ENCODE peak calls at places on chromosomes 2 and 18, in five cellular contexts. A is K562, E is HepG2, Z is GM12878, Q is H1. G is an unnamed sample.
A peak's percentile ranks its signal among the peaks of the same experiment; 100 is the strongest.

GRCh38 chr18:3250237-3251107 is 2.9 kb downstream of the MYL12A start:
- DNase-seq in A (peak; percentile 32), E (no peak), Z (no peak), Q (no peak), G (no peak)

GRCh38 chr2:23596316-23596885 is 211.4 kb downstream of the KLHL29 start:
- DNase-seq in A (no peak), E (no peak), Z (no peak), Q (no peak), G (no peak)

GRCh38 chr2:101479328-101479727 is 4.4 kb upstream of the RFX8 start:
- DNase-seq in A (no peak), E (no peak), Z (no peak), Q (no peak), G (peak; percentile 60)

GRCh38 chr2:71122917-71123316 is 7.1 kb downstream of the MCEE start:
- DNase-seq in A (no peak), E (no peak), Z (no peak), Q (no peak), G (no peak)

GRCh38 chr2:57598552-57598951 is 448.1 kb upstream of the VRK2 start:
- DNase-seq in A (no peak), E (no peak), Z (no peak), Q (no peak), G (no peak)

GRCh38 chr2:63665806-63666205 is 77.0 kb downstream of the MDH1 start:
- DNase-seq in A (no peak), E (no peak), Z (no peak), Q (no peak), G (no peak)

GRCh38 chr18:67359868-67360838 is 156.4 kb downstream of the DSEL start:
- DNase-seq in A (no peak), E (peak; percentile 29), Z (no peak), Q (no peak), G (no peak)

GRCh38 chr2:231707625-231708049 is 688 bp upstream of the PTMA start:
- DNase-seq in A (no peak), E (no peak), Z (no peak), Q (no peak), G (no peak)

GRCh38 chr18:73879771-73880170 is 267.9 kb downstream of the FBXO15 start:
- DNase-seq in A (no peak), E (no peak), Z (no peak), Q (no peak), G (no peak)

GRCh38 chr2:19360881-19361321 is 2.5 kb upstream of the OSR1 start:
- DNase-seq in A (no peak), E (no peak), Z (no peak), Q (no peak), G (peak; percentile 44)

GRCh38 chr2:216504376-216504762 is 5.7 kb downstream of the RPL37A start:
- DNase-seq in A (no peak), E (no peak), Z (no peak), Q (no peak), G (no peak)

GRCh38 chr2:36562973-36563532 is 34.9 kb downstream of the FEZ2 start:
- DNase-seq in A (no peak), E (peak; percentile 56), Z (no peak), Q (no peak), G (no peak)

GRCh38 chr18:23207191-23207955 is 72.1 kb downstream of the CABLES1 start:
- DNase-seq in A (peak; percentile 83), E (peak; percentile 13), Z (no peak), Q (no peak), G (peak; percentile 81)

GRCh38 chr2:94622113-94622618 is 249.1 kb upstream of the TEKT4 start:
- DNase-seq in A (no peak), E (no peak), Z (no peak), Q (no peak), G (no peak)

GRCh38 chr2:164562666-164563065 is 58.6 kb downstream of the GRB14 start:
- DNase-seq in A (no peak), E (no peak), Z (no peak), Q (no peak), G (no peak)

GRCh38 chr18:79889569-79889968 is 61.9 kb downstream of the SLC66A2 start:
- DNase-seq in A (no peak), E (peak; percentile 20), Z (no peak), Q (no peak), G (no peak)

GRCh38 chr2:46334389-46335345 is 37.5 kb downstream of the EPAS1 start:
- DNase-seq in A (no peak), E (no peak), Z (no peak), Q (no peak), G (peak; percentile 15)

GRCh38 chr18:24189007-24189528 is 50.2 kb downstream of the CABYR start:
- DNase-seq in A (no peak), E (no peak), Z (peak; percentile 50), Q (no peak), G (no peak)

GRCh38 chr2:17573085-17573805 is 32.7 kb downstream of the VSNL1 start:
- DNase-seq in A (no peak), E (peak; percentile 52), Z (no peak), Q (no peak), G (peak; percentile 43)

GRCh38 chr2:207481924-207482323 is 47.8 kb upstream of the CREB1 start:
- DNase-seq in A (peak; percentile 39), E (no peak), Z (no peak), Q (no peak), G (no peak)

GRCh38 chr2:204115288-204115687 is 178.7 kb downstream of the ICOS start:
- DNase-seq in A (no peak), E (no peak), Z (no peak), Q (no peak), G (no peak)

GRCh38 chr2:200905618-200906296 is 16.6 kb downstream of the NIF3L1 start:
- DNase-seq in A (peak; percentile 14), E (peak; percentile 75), Z (no peak), Q (no peak), G (peak; percentile 79)

GRCh38 chr2:72915907-72916742 is 1.2 kb upstream of the EMX1 start:
- DNase-seq in A (peak; percentile 71), E (peak; percentile 60), Z (no peak), Q (no peak), G (peak; percentile 92)

GRCh38 chr2:72917138-72917874 is at the start of gene EMX1:
- DNase-seq in A (peak; percentile 95), E (peak; percentile 60), Z (no peak), Q (no peak), G (peak; percentile 91)

GRCh38 chr2:72919414-72920316 is 2.3 kb downstream of the EMX1 start:
- DNase-seq in A (no peak), E (no peak), Z (no peak), Q (no peak), G (peak; percentile 76)

GRCh38 chr2:72916743-72917137 is 579 bp upstream of the EMX1 start:
- DNase-seq in A (no peak), E (no peak), Z (no peak), Q (no peak), G (peak; percentile 45)

DNA sequence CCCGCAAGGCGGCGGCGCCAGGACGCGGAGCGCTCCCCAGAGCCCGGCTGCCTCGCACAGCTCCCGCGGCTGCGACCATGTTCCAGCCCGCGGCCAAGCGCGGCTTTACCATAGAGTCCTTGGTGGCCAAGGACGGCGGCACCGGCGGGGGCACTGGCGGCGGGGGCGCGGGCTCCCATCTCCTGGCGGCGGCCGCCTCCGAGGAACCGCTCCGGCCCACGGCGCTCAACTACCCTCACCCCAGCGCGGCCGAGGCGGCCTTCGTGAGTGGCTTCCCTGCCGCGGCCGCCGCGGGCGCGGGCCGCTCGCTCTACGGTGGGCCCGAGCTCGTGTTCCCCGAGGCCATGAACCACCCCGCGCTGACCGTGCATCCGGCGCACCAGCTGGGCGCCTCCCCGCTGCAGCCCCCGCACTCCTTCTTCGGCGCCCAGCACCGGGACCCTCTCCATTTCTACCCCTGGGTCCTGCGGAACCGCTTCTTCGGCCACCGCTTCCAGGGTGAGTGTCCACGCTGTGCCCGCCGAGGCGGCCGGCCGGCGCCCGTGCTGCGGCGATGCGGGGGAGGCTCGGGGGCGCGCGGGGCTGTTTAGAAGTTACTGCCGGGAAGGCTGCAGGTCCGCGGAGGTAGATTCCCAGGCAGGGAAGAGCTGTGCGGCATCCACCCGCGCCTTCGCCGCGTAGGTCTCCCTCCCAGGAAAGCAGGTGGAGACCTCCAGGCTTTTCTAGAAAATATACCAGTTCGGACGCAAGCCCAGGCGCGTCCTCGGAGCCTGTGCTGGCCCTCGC is 749 bp downstream of the EMX1 start:
- DNase-seq in A (no peak), E (no peak), Z (no peak), Q (no peak), G (peak; percentile 65)
- TF ChIP-seq EZH2 in A (no peak), E (peak; percentile 57), Z (no peak), Q (peak; percentile 98), G (no peak)

DNA sequence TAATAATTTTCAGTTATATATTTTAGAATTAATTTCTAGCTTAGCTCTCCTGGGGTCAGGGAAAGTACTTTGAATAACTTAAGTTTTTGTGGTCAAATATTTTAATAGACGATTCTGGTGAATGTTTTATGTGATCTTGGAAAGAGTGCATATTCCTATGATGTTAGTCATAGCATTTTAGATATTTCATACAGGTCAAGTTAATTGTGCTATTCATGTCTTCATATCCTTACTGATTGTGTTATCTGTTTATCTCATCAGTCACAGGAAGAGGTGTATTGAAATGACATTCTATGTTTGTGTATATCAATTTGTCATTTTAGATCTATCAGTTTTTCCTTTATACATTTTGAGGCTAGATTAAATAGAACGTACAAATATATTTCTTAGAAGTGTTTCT is 576.2 kb downstream of the CPS1 start:
- DNase-seq in A (no peak), E (no peak), Z (no peak), Q (no peak), G (no peak)
- TF ChIP-seq CREB1 in A (no peak), E (no peak), Z (no peak), Q (no peak), G (no peak)

DNA sequence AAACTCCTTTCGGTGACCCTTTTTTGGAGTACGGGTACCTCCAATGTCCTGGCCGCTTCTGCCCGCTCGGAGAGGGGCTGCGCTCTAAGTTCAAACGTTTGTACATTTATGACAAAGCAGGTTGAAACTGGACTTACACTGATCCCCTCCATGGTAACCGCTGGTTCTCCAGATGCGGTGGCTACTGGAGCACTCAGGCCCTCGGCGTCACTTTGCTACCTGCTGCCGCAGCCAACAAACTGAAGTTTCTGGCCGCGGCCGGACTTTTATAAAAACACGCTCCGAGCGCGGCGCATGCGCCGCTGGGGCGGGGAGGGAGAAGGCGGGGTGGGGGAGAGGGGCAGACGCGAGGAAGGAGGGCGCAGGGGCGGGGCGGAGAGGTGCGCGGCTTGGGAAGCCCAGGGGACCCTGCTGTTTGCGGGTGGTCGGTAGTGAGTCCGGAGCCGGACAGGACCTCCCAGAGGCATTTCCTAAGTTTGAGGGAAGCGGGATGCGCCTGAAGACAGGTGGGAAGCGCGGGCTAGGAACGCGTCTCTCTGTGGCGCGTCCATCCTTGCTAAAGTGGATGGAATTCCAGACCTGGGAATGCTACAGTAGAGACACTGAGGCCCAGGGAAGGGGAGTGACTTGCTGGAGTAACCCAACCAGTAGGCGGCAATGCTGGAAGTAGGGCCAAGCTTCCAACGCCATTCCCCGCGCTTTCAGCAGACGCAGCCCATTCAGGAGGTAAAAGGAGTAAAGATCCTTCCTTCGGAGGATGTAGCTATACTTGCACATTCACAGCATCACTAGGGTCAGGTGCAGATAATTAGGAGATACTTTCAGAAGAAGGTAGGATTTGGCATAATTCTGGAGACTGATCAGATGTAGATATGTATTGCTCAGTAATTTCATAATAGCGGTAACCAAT is at the start of gene CXCR4:
- DNase-seq in A (peak; percentile 80), E (no peak), Z (no peak), Q (peak; percentile 49), G (peak; percentile 91)
- TF ChIP-seq EZH2 in A (no peak), E (peak; percentile 65), Z (no peak), Q (no peak), G (no peak)

GRCh38 chr18:75305984-75306383 is 95.4 kb downstream of the TSHZ1 start:
- DNase-seq in A (no peak), E (no peak), Z (no peak), Q (no peak), G (no peak)
- TF ChIP-seq CREB1 in A (no peak), E (no peak), Z (no peak), Q (no peak), G (no peak)

GRCh38 chr2:98730851-98731708 is at the start of gene MGAT4A:
- DNase-seq in A (peak; percentile 93), E (peak; percentile 69), Z (no peak), Q (peak; percentile 5), G (peak; percentile 70)
- TF ChIP-seq EZH2 in A (no peak), E (no peak), Z (no peak), Q (no peak), G (no peak)